ENCODE peak calls at places on chromosomes 2 and 18, in four cellular contexts. K is tibial artery; N is A549; S is CD8-positive, alpha-beta memory T cell. I is an unnamed sample. For H3K4me1, the result is how much of the 10 kb centered on the place peaks cover.

GRCh38 chr2:201414099-201415023 is 36.9 kb downstream of the TRAK2 start:
- DNase-seq in K (no peak), S (peak), N (no peak), I (no peak)

GRCh38 chr2:160087854-160088745 is 25.7 kb upstream of the PLA2R1 start:
- DNase-seq in K (no peak), N (peak), S (no peak), I (no peak)

GRCh38 chr2:43083710-43084698 is 142.4 kb downstream of the ZFP36L2 start:
- DNase-seq in N (no peak), S (no peak), K (no peak), I (no peak)

GRCh38 chr18:40159141-40160017 is 1795.7 kb upstream of the PIK3C3 start:
- DNase-seq in K (no peak), N (no peak), S (no peak), I (no peak)

GRCh38 chr2:237324446-237325236 is 89.3 kb downstream of the COL6A3 start:
- DNase-seq in N (no peak), K (no peak), S (no peak), I (no peak)

GRCh38 chr2:172674034-172674967 is 61.3 kb upstream of the RAPGEF4 start:
- DNase-seq in S (peak), N (no peak), K (no peak), I (peak)

GRCh38 chr2:73284296-73285161 is at the start of gene FBXO41:
- DNase-seq in K (no peak), S (peak), N (peak), I (peak)

GRCh38 chr2:27765621-27766286 is 5.8 kb upstream of the MRPL33 start:
- DNase-seq in K (peak), N (no peak), S (peak), I (peak)

GRCh38 chr2:205079173-205079572 is 533.9 kb downstream of the PARD3B start:
- DNase-seq in K (no peak), S (no peak), N (no peak), I (no peak)

GRCh38 chr2:15941970-15942710 is 1.8 kb downstream of the MYCN start:
- DNase-seq in N (peak), K (no peak), S (peak), I (no peak)

GRCh38 chr2:221025397-221025796 is 546.7 kb downstream of the EPHA4 start:
- DNase-seq in S (no peak), N (no peak), K (no peak), I (no peak)

GRCh38 chr2:148968776-148969175 is 69.7 kb upstream of the LYPD6B start:
- DNase-seq in K (no peak), N (no peak), S (no peak), I (no peak)
- H3K4me1 ChIP-seq in K (under half), N (under half), S (under half), I (under half)

DNA sequence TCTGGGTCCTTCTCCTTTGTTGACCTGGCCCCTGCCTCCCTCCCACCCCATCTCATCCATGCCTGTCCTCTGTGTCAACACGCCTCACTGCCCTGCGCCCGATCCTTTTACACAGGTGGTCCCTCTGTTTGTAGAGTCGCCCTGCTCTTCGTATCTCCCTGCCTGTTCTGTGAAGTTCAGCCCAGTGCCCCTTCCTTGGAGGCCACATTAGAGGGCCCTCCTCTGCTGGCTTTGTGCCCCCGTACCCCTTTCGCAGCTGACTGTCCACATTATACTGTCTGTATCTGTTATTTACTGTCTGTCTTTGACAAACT is 25.5 kb downstream of the ASAP2 start:
- DNase-seq in N (no peak), K (no peak), S (no peak), I (no peak)
- H3K4me1 ChIP-seq in N (half or more), K (half or more), S (under half), I (under half)

GRCh38 chr18:47926101-47926850 is 4.2 kb downstream of the SMAD2 start:
- DNase-seq in N (no peak), S (no peak), K (no peak), I (no peak)
- H3K4me1 ChIP-seq in N (half or more), S (half or more), K (under half), I (under half)

GRCh38 chr18:77140030-77140429 is 7.4 kb upstream of the MBP start:
- DNase-seq in K (no peak), S (no peak), N (no peak), I (no peak)
- H3K4me1 ChIP-seq in K (under half), S (under half), N (under half), I (under half)

DNA sequence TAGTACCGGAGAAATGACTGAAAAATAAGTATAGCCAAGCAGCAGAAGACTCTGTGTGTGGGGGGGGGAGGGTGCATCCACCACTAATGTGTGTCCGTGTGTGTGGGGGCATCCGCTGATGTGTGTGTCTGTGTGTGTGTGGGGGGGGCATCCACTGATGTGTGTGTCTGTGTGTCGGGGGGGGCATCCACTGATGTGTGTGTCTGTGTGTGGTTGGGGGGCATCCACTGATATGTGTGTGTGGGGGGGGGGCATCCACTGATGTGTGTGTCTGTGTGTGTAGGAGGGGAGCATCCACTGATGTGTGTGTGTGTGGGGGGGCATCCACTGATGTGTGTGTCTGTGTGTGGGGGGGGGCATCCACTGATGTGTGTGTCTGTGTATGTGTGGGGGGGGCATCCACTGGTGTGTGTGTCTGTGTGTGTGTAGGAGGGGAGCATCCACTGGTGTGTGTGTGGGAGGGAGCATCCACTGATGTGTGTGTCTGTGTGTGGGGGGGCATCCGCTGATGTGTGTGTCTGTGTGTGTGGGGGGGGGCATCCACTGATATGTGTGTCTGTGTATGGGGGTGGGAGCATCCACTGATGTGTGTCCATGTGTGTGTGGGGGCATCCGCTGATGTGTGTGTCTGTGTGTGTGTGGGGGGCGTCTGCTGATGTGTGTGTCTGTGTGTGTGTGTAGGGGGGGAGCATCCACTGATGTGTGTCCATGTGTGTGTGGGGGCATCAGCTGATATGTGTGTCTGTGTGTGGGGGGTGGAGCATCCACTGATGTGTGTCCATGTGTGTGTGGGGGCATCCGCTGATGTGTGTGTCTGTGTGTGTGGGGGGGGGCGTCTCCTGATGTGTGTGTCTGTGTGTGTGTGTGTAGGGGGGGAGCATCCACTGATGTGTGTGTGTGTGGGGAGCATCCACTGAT is 125.0 kb downstream of the NFATC1 start:
- DNase-seq in S (no peak), N (no peak), K (no peak), I (no peak)
- H3K4me1 ChIP-seq in S (half or more), N (under half), K (under half), I (half or more)